ENCODE peak calls at places on chromosomes 6 and 20, in six cellular contexts. G, X, U, W, D and T are unnamed samples.

GRCh38 chr6:142290851-142291250 is 11.0 kb upstream of the ADGRG6 start:
- DNase-seq in G (no peak), X (no peak), U (no peak), W (no peak), D (no peak), T (no peak)

GRCh38 chr6:38185244-38185643 is 365.7 kb downstream of the ZFAND3 start:
- DNase-seq in G (no peak), X (no peak), U (no peak), W (no peak), D (no peak), T (no peak)

GRCh38 chr20:10639762-10640556 is 33.8 kb downstream of the JAG1 start:
- DNase-seq in G (no peak), X (no peak), U (no peak), W (no peak), D (peak), T (no peak)

GRCh38 chr20:2408111-2408510 is 27.4 kb downstream of the TGM6 start:
- DNase-seq in G (no peak), X (no peak), U (no peak), W (no peak), D (no peak), T (no peak)

GRCh38 chr6:89221971-89222887 is 5.1 kb upstream of the GABRR1 start:
- DNase-seq in G (no peak), X (no peak), U (no peak), W (no peak), D (peak), T (no peak)

GRCh38 chr20:31566658-31567379 is 38.3 kb upstream of the ID1 start:
- DNase-seq in G (peak), X (no peak), U (no peak), W (peak), D (no peak), T (no peak)

GRCh38 chr6:122323361-122323760 is 76.1 kb upstream of the HSF2 start:
- DNase-seq in G (no peak), X (no peak), U (no peak), W (no peak), D (peak), T (no peak)

GRCh38 chr20:62590301-62591121 is 51.8 kb upstream of the SLCO4A1 start:
- DNase-seq in G (no peak), X (peak), U (peak), W (no peak), D (peak), T (no peak)

DNA sequence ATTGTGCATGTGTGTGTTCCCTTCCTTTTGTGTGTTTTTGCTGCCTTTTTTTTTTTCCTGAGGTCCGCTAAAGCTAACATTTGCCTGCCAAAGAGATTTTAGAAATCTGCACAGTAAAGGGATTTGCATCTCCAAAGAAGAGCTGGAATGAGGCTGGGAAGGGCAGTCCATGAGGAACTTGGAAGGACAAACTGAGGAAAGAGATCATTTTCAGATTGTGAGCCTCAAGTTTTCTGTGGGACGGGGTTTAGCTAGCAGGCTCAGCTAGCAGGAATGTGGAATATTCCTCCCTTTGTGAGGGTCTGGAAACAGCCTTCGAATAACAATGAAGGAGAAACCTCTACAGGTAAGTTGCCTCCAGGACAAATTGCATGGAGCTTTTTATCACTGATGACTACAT is 3.8 kb downstream of the INSM1 start:
- DNase-seq in G (no peak), X (no peak), U (no peak), W (peak), D (no peak), T (no peak)
- TF ChIP-seq CTCF in G (no peak), X (no peak), U (no peak), W (no peak), D (no peak), T (no peak)

DNA sequence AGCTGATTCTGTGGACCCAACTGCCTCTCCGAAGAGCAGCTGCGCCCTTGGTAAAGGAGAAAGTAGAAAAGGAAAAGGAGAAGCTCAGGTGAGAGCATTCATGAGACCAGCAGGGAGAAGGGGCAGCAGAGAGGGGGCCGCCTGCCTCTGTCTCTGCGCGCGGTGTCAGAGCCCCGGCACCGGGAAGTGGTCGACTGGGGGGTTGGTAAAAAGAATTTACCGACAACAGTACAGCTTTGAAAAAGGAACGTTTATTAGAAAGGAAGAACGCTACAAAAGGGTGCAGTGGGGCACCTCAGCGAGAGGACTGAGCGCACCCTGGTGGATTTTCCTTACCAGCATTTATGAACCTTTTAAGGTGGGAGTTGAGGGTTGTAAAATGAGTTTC is 61.9 kb downstream of the GPR6 start:
- DNase-seq in G (peak), X (peak), U (no peak), W (peak), D (peak), T (peak)
- TF ChIP-seq CTCF in G (peak), X (peak), U (peak), W (peak), D (peak), T (no peak)

GRCh38 chr20:48352042-48352441 is 475.8 kb downstream of the PREX1 start:
- DNase-seq in G (no peak), X (no peak), U (no peak), W (no peak), D (no peak), T (no peak)

GRCh38 chr20:48349673-48350072 is 478.1 kb downstream of the PREX1 start:
- DNase-seq in G (no peak), X (no peak), U (no peak), W (no peak), D (no peak), T (no peak)

GRCh38 chr20:48348022-48348421 is 479.8 kb downstream of the PREX1 start:
- DNase-seq in G (no peak), X (no peak), U (no peak), W (no peak), D (no peak), T (no peak)

GRCh38 chr20:48352628-48353027 is 475.2 kb downstream of the PREX1 start:
- DNase-seq in G (no peak), X (no peak), U (no peak), W (no peak), D (no peak), T (no peak)

DNA sequence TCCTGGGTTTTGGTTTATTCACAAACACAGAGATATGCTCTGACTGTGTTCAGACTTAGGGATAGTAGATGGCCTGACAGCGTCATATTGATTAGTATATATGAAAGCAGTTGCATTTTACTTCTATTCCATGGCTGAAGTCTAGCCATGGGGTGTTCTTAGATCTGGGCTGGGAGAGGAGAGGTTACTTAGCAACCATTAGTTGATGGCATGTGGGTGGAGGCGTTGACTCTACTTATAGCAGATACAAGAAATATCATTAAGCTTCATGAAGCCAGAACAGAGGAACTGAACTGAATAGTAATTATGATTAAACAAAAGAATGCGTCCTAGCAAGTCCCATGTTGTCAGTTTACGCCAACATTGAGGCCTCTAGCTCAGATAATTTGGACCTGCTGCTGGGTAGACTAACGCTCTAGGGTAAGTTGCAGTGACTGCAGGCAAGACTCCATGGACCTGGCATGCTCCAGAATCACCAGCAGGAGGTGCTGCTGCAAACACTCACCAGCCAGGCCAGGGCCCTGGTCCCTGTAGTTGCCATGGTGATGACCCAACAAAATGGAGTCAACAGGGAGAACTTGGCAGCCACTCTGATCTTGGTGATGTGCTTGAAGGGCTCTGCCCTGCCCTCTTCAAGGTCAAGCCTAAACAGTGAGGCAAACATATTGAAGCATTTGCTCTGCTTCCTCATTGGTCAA is 477.4 kb downstream of the PREX1 start:
- DNase-seq in G (no peak), X (no peak), U (no peak), W (peak), D (peak), T (peak)
- TF ChIP-seq CTCF in G (peak), X (no peak), U (peak), W (peak), D (peak), T (peak)

GRCh38 chr20:5989539-5989938 is 39.1 kb downstream of the MCM8 start:
- DNase-seq in G (no peak), X (no peak), U (no peak), W (no peak), D (no peak), T (no peak)
- TF ChIP-seq CTCF in G (peak), X (no peak), U (no peak), W (peak), D (no peak), T (no peak)